ENCODE peak calls at places on chromosome 1, in four cellular contexts. T is thoracic aorta, S is spleen, V is MM.1S. P is an unnamed sample.

GRCh38 chr1:38009841-38010180 is 2.7 kb upstream of the UTP11 start:
- DNase-seq in T (no peak), S (no peak), V (no peak), P (no peak)

GRCh38 chr1:156126043-156126700 is 11.7 kb downstream of the LMNA start:
- DNase-seq in T (peak), S (peak), V (no peak), P (no peak)

GRCh38 chr1:199101139-199101538 is 462.3 kb downstream of the PTPRC start:
- DNase-seq in T (no peak), S (no peak), V (no peak), P (no peak)

GRCh38 chr1:3981746-3982505 is 81.9 kb upstream of the C1orf174 start:
- DNase-seq in T (no peak), S (peak), V (no peak), P (no peak)

GRCh38 chr1:145891143-145891542 is 5.5 kb upstream of the ANKRD35 start:
- DNase-seq in T (no peak), S (no peak), V (no peak), P (no peak)

GRCh38 chr1:27760411-27760810 is 12.6 kb upstream of the STX12 start:
- DNase-seq in T (no peak), S (no peak), V (no peak), P (no peak)

GRCh38 chr1:205936846-205937707 is 6.2 kb downstream of the SLC26A9 start:
- DNase-seq in T (no peak), S (no peak), V (no peak), P (no peak)

GRCh38 chr1:204400893-204401510 is 10.6 kb downstream of the PPP1R15B start:
- DNase-seq in T (no peak), S (no peak), V (no peak), P (no peak)

GRCh38 chr1:1298861-1299685 is 8.7 kb downstream of the ACAP3 start:
- DNase-seq in T (no peak), S (no peak), V (no peak), P (no peak)

GRCh38 chr1:75136158-75136815 is 2.1 kb downstream of the LHX8 start:
- DNase-seq in T (no peak), S (no peak), V (peak), P (no peak)

GRCh38 chr1:161069731-161070270 is at the start of gene ARHGAP30:
- DNase-seq in T (no peak), S (peak), V (peak), P (peak)

GRCh38 chr1:205313681-205314308 is 7.8 kb downstream of the NUAK2 start:
- DNase-seq in T (no peak), S (peak), V (peak), P (no peak)

GRCh38 chr1:68231627-68232303 is 558 bp downstream of the WLS start:
- DNase-seq in T (peak), S (no peak), V (peak), P (no peak)
- H3K4me3 ChIP-seq in T (peak), S (peak), V (peak), P (no peak)

GRCh38 chr1:47229884-47230691 is 1.9 kb downstream of the TAL1 start:
- DNase-seq in T (no peak), S (no peak), V (no peak), P (no peak)
- H3K4me3 ChIP-seq in T (peak), S (no peak), V (no peak), P (peak)

GRCh38 chr1:234863596-234863995 is 253.6 kb upstream of the IRF2BP2 start:
- DNase-seq in T (no peak), S (no peak), V (no peak), P (no peak)

GRCh38 chr1:234861024-234861620 is 251.1 kb upstream of the IRF2BP2 start:
- DNase-seq in T (no peak), S (no peak), V (no peak), P (no peak)

GRCh38 chr1:234861761-234862160 is 251.8 kb upstream of the IRF2BP2 start:
- DNase-seq in T (no peak), S (no peak), V (no peak), P (no peak)

GRCh38 chr1:234862944-234863515 is 253.1 kb upstream of the IRF2BP2 start:
- DNase-seq in T (peak), S (peak), V (no peak), P (no peak)

DNA sequence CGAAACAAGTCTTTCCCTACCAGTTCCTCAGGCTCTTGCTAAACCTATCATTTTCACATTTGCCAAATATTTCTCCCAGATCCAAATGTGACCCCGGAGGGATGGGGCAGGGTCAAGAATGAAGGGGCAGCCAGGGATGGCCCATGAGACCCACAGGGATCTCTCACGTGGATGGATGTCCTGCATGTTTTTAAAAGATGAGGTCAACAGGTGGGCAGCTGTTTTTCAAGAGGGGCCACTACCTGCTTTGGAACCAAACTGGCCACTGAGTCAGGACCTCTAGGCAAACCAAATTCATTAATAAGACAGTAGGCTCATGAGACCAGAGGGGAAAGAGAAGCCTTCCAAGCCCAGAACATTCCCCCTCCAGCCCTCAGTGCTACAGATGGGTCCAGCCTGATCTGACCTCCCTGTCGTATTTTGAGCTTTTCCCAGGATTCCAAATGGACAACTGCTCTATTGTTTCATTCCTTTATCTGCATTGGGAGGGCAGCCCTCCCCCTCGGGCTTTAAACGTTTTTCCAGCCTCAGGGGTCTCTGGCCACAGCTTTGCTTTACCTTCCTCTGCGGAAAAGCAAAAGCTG is 252.5 kb upstream of the IRF2BP2 start:
- DNase-seq in T (no peak), S (no peak), V (no peak), P (no peak)
- H3K4me3 ChIP-seq in T (peak), S (no peak), V (no peak), P (no peak)

GRCh38 chr1:214006845-214007244 is 19.1 kb downstream of the PROX1 start:
- DNase-seq in T (no peak), S (no peak), V (no peak), P (no peak)

GRCh38 chr1:214005716-214006115 is 17.9 kb downstream of the PROX1 start:
- DNase-seq in T (no peak), S (no peak), V (no peak), P (no peak)

GRCh38 chr1:214003233-214003632 is 15.5 kb downstream of the PROX1 start:
- DNase-seq in T (no peak), S (no peak), V (no peak), P (no peak)

GRCh38 chr1:214004014-214004413 is 16.2 kb downstream of the PROX1 start:
- DNase-seq in T (no peak), S (no peak), V (no peak), P (no peak)

GRCh38 chr1:214004795-214005194 is 17.0 kb downstream of the PROX1 start:
- DNase-seq in T (no peak), S (no peak), V (no peak), P (no peak)
- H3K4me3 ChIP-seq in T (no peak), S (no peak), V (no peak), P (no peak)

GRCh38 chr1:223842784-223843183 is 3.0 kb downstream of the TP53BP2 start:
- DNase-seq in T (no peak), S (no peak), V (peak), P (no peak)
- H3K4me3 ChIP-seq in T (peak), S (no peak), V (no peak), P (no peak)

DNA sequence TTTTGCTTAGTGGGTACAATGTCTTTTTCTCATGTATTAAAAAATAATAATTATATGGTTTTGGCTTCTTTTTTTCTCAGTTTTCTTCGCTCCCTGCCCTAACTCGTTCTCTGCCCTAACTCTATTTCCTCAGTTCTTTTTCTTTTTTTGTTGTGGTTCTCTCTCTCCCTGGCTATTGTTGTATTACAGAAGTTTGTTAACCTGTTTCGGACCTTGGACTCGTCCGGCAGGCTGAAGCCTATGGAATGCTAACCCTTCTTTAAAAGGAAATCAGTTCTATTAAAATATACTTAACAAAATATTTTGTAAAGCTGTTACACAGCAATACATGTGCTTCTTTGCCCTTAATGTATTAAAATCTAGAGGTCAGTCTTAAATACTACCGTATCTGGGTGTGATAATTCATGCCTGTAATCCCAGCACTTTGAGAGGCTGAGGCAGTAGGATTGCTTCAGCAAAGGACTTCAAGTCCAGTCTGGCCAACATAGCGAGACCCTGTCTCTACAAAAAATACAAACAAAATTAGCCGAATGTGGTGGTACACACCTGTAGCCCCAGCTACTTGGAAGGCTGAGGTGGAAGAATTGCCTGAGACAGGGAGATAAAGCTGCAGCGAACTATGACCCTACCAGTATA is 64.1 kb downstream of the ANGPTL1 start:
- DNase-seq in T (no peak), S (no peak), V (no peak), P (no peak)
- H3K4me3 ChIP-seq in T (no peak), S (no peak), V (no peak), P (no peak)

GRCh38 chr1:111988743-111989453 is 570 bp downstream of the KCND3 start:
- DNase-seq in T (no peak), S (no peak), V (no peak), P (no peak)

GRCh38 chr1:111989531-111990025 is at the start of gene KCND3:
- DNase-seq in T (no peak), S (peak), V (peak), P (no peak)

GRCh38 chr1:111990026-111990877 is 784 bp upstream of the KCND3 start:
- DNase-seq in T (no peak), S (no peak), V (no peak), P (no peak)

GRCh38 chr1:111990878-111991760 is 1.7 kb upstream of the KCND3 start:
- DNase-seq in T (peak), S (no peak), V (no peak), P (no peak)

GRCh38 chr1:111992396-111992985 is 3.0 kb upstream of the KCND3 start:
- DNase-seq in T (no peak), S (no peak), V (no peak), P (no peak)
- H3K4me3 ChIP-seq in T (no peak), S (no peak), V (no peak), P (no peak)